ENCODE peak calls at places on chromosome 20, in six cellular contexts. Z, V, U, X, I and E are unnamed samples.
A peak's percentile ranks its signal among the peaks of the same experiment; 100 is the strongest.

GRCh38 chr20:40687384-40688128 is 1.5 kb downstream of the MAFB start:
- DNase-seq in Z (peak; percentile 77), V (peak; percentile 26), U (peak; percentile 93), X (peak; percentile 58), I (peak; percentile 67), E (peak; percentile 11)

GRCh38 chr20:47784599-47785320 is 521 bp downstream of the SULF2 start:
- DNase-seq in Z (peak; percentile 48), V (peak; percentile 47), U (peak; percentile 82), X (peak; percentile 36), I (peak; percentile 35), E (no peak)

GRCh38 chr20:48360338-48360698 is 467.5 kb downstream of the PREX1 start:
- DNase-seq in Z (no peak), V (no peak), U (no peak), X (no peak), I (no peak), E (no peak)

GRCh38 chr20:1855113-1855512 is 40.1 kb upstream of the SIRPA start:
- DNase-seq in Z (no peak), V (no peak), U (no peak), X (no peak), I (no peak), E (no peak)

GRCh38 chr20:53827996-53828672 is 234.5 kb upstream of the ZNF217 start:
- DNase-seq in Z (no peak), V (peak; percentile 83), U (no peak), X (no peak), I (no peak), E (no peak)

GRCh38 chr20:63873477-63873971 is 8.5 kb downstream of the TPD52L2 start:
- DNase-seq in Z (no peak), V (peak; percentile 51), U (peak; percentile 87), X (peak; percentile 43), I (no peak), E (no peak)

GRCh38 chr20:2470051-2470431 is 548 bp downstream of the SNRPB start:
- DNase-seq in Z (no peak), V (peak; percentile 27), U (no peak), X (peak; percentile 29), I (peak; percentile 56), E (no peak)

GRCh38 chr20:53935353-53936084 is 134.9 kb downstream of the BCAS1 start:
- DNase-seq in Z (no peak), V (no peak), U (no peak), X (no peak), I (no peak), E (no peak)

GRCh38 chr20:48530957-48531356 is 296.8 kb downstream of the PREX1 start:
- DNase-seq in Z (no peak), V (no peak), U (no peak), X (no peak), I (no peak), E (no peak)

GRCh38 chr20:32945710-32946221 is 58.5 kb downstream of the SUN5 start:
- DNase-seq in Z (no peak), V (no peak), U (no peak), X (no peak), I (peak; percentile 49), E (no peak)

DNA sequence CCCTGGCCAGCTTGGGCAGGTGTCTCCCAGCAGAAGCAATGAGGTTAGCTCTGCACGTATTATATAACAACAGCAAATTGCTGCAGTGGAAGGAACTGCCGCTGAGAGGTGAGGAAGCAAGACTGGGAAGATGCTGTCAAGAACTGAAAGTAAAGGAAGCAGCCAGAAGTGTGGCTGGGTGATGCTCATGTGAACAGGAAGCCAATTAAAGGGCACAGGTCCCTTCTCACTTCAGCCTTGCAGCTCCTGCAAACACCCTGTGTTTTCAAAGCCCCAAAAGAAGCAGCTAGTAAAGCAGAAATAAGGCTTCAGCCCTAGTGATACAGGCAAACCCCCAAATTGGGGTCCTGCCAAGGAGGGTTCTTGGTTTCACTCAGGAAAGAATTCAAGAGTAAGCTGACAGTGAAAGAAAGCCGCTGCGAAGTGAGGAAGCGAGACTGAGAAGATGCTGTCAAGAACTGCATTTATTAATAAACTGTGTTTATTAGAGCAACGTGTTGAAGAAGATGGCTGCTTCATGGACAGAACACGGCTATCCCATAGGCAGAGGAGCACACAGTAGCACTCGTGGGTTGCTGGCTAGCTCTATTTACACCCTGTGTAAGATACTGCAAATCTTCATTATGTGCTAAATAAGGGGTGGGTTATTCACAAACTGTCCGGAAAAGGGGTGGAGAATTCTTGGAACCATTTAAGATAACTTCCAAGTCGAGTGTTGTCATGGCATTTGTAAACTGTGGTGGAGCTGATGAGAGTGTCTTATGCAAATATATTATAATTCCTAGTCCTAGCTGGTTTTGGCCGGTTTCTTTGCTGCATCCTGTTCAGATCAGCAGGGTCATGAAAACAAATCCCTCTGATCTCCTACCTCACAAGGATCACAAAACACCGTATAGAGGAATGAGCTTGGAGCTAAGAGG is 152.2 kb downstream of the LINC00237 start:
- DNase-seq in Z (no peak), V (no peak), U (no peak), X (no peak), I (no peak), E (no peak)
- H3K27ac ChIP-seq in Z (no peak overlapping the region), V (no peak overlapping the region), U (no peak overlapping the region), X (no peak overlapping the region), I (no peak overlapping the region), E (no peak overlapping the region)

GRCh38 chr20:52268184-52268583 is 76.6 kb upstream of the ZFP64 start:
- DNase-seq in Z (no peak), V (no peak), U (no peak), X (no peak), I (no peak), E (no peak)

GRCh38 chr20:52269327-52269726 is 77.7 kb upstream of the ZFP64 start:
- DNase-seq in Z (no peak), V (no peak), U (no peak), X (no peak), I (no peak), E (no peak)

GRCh38 chr20:52261792-52262191 is 70.2 kb upstream of the ZFP64 start:
- DNase-seq in Z (no peak), V (no peak), U (no peak), X (no peak), I (no peak), E (no peak)

GRCh38 chr20:52269926-52270325 is 78.3 kb upstream of the ZFP64 start:
- DNase-seq in Z (no peak), V (no peak), U (no peak), X (no peak), I (no peak), E (no peak)

GRCh38 chr20:52267418-52267817 is 75.8 kb upstream of the ZFP64 start:
- DNase-seq in Z (no peak), V (no peak), U (no peak), X (no peak), I (no peak), E (no peak)
- H3K27ac ChIP-seq in Z (no peak overlapping the region), V (no peak overlapping the region), U (no peak overlapping the region), X (no peak overlapping the region), I (no peak overlapping the region), E (no peak overlapping the region)

GRCh38 chr20:14415492-14415891 is 78.1 kb upstream of the FLRT3 start:
- DNase-seq in Z (no peak), V (no peak), U (no peak), X (no peak), I (peak; percentile 11), E (no peak)
- H3K27ac ChIP-seq in Z (no peak overlapping the region), V (no peak overlapping the region), U (no peak overlapping the region), X (no peak overlapping the region), I (no peak overlapping the region), E (no peak overlapping the region)

GRCh38 chr20:6714202-6714800 is 53.2 kb upstream of the BMP2 start:
- DNase-seq in Z (no peak), V (no peak), U (no peak), X (no peak), I (no peak), E (no peak)

GRCh38 chr20:6709865-6710595 is 57.5 kb upstream of the BMP2 start:
- DNase-seq in Z (no peak), V (no peak), U (no peak), X (no peak), I (no peak), E (no peak)

GRCh38 chr20:6711950-6712634 is 55.4 kb upstream of the BMP2 start:
- DNase-seq in Z (no peak), V (no peak), U (no peak), X (no peak), I (no peak), E (no peak)

GRCh38 chr20:6718660-6719059 is 48.8 kb upstream of the BMP2 start:
- DNase-seq in Z (no peak), V (no peak), U (no peak), X (no peak), I (no peak), E (no peak)

DNA sequence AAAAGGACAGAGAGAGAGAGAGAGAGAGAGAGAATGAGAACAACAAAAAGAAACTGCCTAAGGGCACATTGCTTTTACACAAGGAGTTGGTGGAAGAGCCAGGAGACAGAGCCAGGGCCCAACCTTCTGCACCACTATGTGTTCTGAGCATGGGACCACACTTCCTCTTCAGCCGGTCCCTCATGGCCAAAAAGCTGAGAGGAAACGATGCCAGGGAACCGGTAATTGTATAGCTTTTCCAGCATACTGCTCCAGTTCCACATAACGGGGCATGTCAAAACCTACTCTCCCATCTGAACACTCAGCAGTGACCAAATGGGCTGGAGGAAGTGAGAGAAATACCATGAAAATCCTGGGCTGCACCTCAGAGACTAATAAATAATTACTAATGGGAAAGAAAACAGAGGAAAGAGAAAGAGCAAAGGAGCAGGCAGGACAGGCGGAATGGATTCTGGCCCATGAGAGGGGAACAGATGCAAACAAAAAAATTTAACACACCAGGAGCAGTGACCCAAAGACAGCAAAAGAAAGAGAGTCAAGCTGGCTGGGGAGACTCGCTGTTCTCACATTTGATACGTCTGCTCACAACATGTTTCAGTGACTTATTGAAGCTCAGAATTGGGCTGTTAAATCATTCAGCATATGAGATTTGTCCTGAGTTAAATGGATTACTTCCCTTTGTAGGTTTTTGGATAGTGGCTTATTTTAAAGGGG is 52.0 kb upstream of the BMP2 start:
- DNase-seq in Z (no peak), V (no peak), U (no peak), X (no peak), I (no peak), E (no peak)
- H3K27ac ChIP-seq in Z (peak overlapping the region; percentile 11), V (no peak overlapping the region), U (no peak overlapping the region), X (no peak overlapping the region), I (no peak overlapping the region), E (no peak overlapping the region)

GRCh38 chr20:38924718-38925117 is 1.5 kb upstream of the FAM83D start:
- DNase-seq in Z (no peak), V (no peak), U (no peak), X (no peak), I (no peak), E (no peak)

GRCh38 chr20:38926142-38926933 is at the start of gene FAM83D:
- DNase-seq in Z (peak; percentile 93), V (peak; percentile 83), U (peak; percentile 97), X (peak; percentile 89), I (peak; percentile 97), E (peak; percentile 90)

GRCh38 chr20:38927902-38928578 is 1.8 kb downstream of the FAM83D start:
- DNase-seq in Z (no peak), V (no peak), U (no peak), X (no peak), I (no peak), E (no peak)

GRCh38 chr20:38930242-38930569 is 4.0 kb downstream of the FAM83D start:
- DNase-seq in Z (no peak), V (no peak), U (no peak), X (no peak), I (no peak), E (no peak)

GRCh38 chr20:38926934-38927616 is 858 bp downstream of the FAM83D start:
- DNase-seq in Z (no peak), V (no peak), U (peak; percentile 79), X (no peak), I (no peak), E (no peak)
- H3K27ac ChIP-seq in Z (no peak overlapping the region), V (no peak overlapping the region), U (peak overlapping the region; percentile 33), X (no peak overlapping the region), I (no peak overlapping the region), E (no peak overlapping the region)